ENCODE peak calls at places on chromosome 15, in eight cellular contexts. S is uterus; G is GM12878; U is BE2C; C is AG10803; Z is fibroblast of pulmonary artery; Q is astrocyte of the spinal cord; N is CD8-positive, alpha-beta T cell. M is an unnamed sample.
A peak's percentile ranks its signal among the peaks of the same experiment; 100 is the strongest.

GRCh38 chr15:73388256-73388781 is 19.6 kb upstream of the HCN4 start:
- DNase-seq in S (no peak), C (peak; percentile 50), Z (peak; percentile 75), N (no peak), Q (peak; percentile 32), G (no peak), U (no peak), M (no peak)

GRCh38 chr15:68693071-68693470 is 114.3 kb downstream of the CORO2B start:
- DNase-seq in G (no peak), S (no peak), C (peak; percentile 69), Z (no peak), N (no peak), U (no peak), Q (peak; percentile 29), M (no peak)

GRCh38 chr15:60799885-60800728 is 321.2 kb upstream of the ICE2 start:
- DNase-seq in G (no peak), Z (no peak), S (no peak), U (peak; percentile 53), Q (peak; percentile 48), N (no peak), C (peak; percentile 62), M (no peak)

GRCh38 chr15:41857316-41857715 is 18.7 kb downstream of the PLA2G4B start:
- DNase-seq in S (no peak), Q (no peak), G (no peak), U (no peak), Z (no peak), N (no peak), C (no peak), M (no peak)

GRCh38 chr15:92006186-92007028 is 152.9 kb downstream of the SLCO3A1 start:
- DNase-seq in N (no peak), U (no peak), G (no peak), Z (no peak), C (no peak), Q (no peak), S (no peak), M (no peak)

GRCh38 chr15:100905855-100906254 is 13.3 kb upstream of the LRRK1 start:
- DNase-seq in C (no peak), S (no peak), G (no peak), N (no peak), U (no peak), Q (no peak), Z (no peak), M (no peak)

GRCh38 chr15:40047413-40048154 is 8.6 kb upstream of the SRP14 start:
- DNase-seq in Q (peak; percentile 92), G (peak; percentile 86), U (peak; percentile 59), S (peak; percentile 60), Z (peak; percentile 79), C (peak; percentile 65), N (no peak), M (peak; percentile 82)

GRCh38 chr15:96273317-96274086 is 57.0 kb upstream of the NR2F2 start:
- DNase-seq in G (peak; percentile 25), S (no peak), Z (peak; percentile 92), N (no peak), Q (peak; percentile 98), C (peak; percentile 90), U (peak; percentile 27), M (no peak)

GRCh38 chr15:52464478-52464877 is 64.2 kb downstream of the MYO5A start:
- DNase-seq in U (no peak), S (no peak), C (no peak), Z (no peak), N (no peak), G (peak; percentile 90), Q (no peak), M (peak; percentile 82)

GRCh38 chr15:65558336-65558735 is 28.1 kb downstream of the HACD3 start:
- DNase-seq in G (no peak), S (no peak), C (peak; percentile 25), Q (peak; percentile 47), U (no peak), N (no peak), Z (peak; percentile 52), M (no peak)

GRCh38 chr15:68787609-68788264 is 33.0 kb downstream of the ANP32A start:
- DNase-seq in S (no peak), G (no peak), Q (no peak), C (no peak), U (no peak), N (no peak), Z (no peak), M (no peak)

GRCh38 chr15:98668566-98669308 is 20.4 kb downstream of the IGF1R start:
- DNase-seq in Z (peak; percentile 24), G (peak; percentile 38), N (no peak), Q (peak; percentile 50), C (peak; percentile 44), U (no peak), S (no peak), M (no peak)

GRCh38 chr15:100108346-100108745 is 233.4 kb downstream of the ADAMTS17 start:
- DNase-seq in S (no peak), Z (no peak), U (no peak), Q (no peak), N (no peak), C (no peak), G (no peak), M (no peak)

GRCh38 chr15:55007561-55007960 is 189.2 kb downstream of the RSL24D1 start:
- DNase-seq in Z (no peak), Q (no peak), C (no peak), S (no peak), G (no peak), N (no peak), U (no peak), M (no peak)

GRCh38 chr15:101126618-101127502 is 125.0 kb downstream of the CHSY1 start:
- DNase-seq in G (no peak), C (peak; percentile 85), U (peak; percentile 64), Z (peak; percentile 61), N (no peak), Q (peak; percentile 80), S (no peak), M (no peak)

GRCh38 chr15:90819390-90819789 is 49.0 kb upstream of the FURIN start:
- DNase-seq in Z (no peak), U (no peak), N (no peak), C (no peak), G (no peak), Q (no peak), S (no peak), M (no peak)

GRCh38 chr15:50996641-50997040 is 88.2 kb downstream of the AP4E1 start:
- DNase-seq in S (no peak), N (no peak), Q (peak; percentile 71), Z (peak; percentile 18), U (no peak), G (no peak), C (peak; percentile 58), M (no peak)

GRCh38 chr15:25408929-25409328 is 29.9 kb downstream of the UBE3A start:
- DNase-seq in G (no peak), S (no peak), C (no peak), Q (no peak), U (no peak), Z (no peak), N (no peak), M (no peak)

DNA sequence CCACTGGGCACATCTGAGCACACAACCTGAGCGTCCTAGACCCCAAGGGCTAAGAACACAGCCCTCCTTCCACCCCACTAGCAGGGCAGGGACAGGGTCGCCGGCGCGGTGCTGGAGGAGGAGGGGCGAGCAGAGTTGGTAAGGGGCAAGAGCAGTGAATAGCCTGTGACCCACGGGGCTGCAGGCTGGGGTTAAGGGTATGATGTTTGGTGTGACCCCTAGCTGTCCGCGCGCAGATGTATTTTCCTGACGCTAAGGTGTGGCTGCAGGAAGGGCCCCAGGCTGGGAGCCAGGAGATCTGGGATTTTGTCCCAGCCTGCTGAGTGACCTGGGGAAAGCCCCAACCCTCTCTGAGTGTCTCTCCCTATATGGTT is 1.3 kb upstream of the C15orf39 start:
- DNase-seq in G (no peak), U (no peak), S (no peak), Z (no peak), Q (no peak), N (no peak), C (no peak), M (no peak)
- H3K4me3 ChIP-seq in G (peak overlapping the region; percentile 83), U (no peak overlapping the region), S (no peak overlapping the region), Z (no peak overlapping the region), Q (no peak overlapping the region), N (no peak overlapping the region), C (no peak overlapping the region), M (peak overlapping the region; percentile 51)

GRCh38 chr15:58046467-58046866 is 19.0 kb downstream of the ALDH1A2 start:
- DNase-seq in U (no peak), Q (no peak), C (no peak), G (no peak), N (no peak), S (no peak), Z (peak; percentile 41), M (no peak)
- TF ChIP-seq CTCF in U (no peak), Q (no peak), C (no peak), G (no peak), N (no peak), S (no peak), Z (no peak), M (no peak)

GRCh38 chr15:77623878-77624524 is 8.7 kb downstream of the LINGO1 start:
- DNase-seq in G (no peak), Z (no peak), U (no peak), C (no peak), N (no peak), Q (no peak), S (no peak), M (no peak)
- H3K4me3 ChIP-seq in G (no peak overlapping the region), Z (no peak overlapping the region), U (no peak overlapping the region), C (no peak overlapping the region), N (no peak overlapping the region), Q (no peak overlapping the region), S (no peak overlapping the region), M (no peak overlapping the region)

DNA sequence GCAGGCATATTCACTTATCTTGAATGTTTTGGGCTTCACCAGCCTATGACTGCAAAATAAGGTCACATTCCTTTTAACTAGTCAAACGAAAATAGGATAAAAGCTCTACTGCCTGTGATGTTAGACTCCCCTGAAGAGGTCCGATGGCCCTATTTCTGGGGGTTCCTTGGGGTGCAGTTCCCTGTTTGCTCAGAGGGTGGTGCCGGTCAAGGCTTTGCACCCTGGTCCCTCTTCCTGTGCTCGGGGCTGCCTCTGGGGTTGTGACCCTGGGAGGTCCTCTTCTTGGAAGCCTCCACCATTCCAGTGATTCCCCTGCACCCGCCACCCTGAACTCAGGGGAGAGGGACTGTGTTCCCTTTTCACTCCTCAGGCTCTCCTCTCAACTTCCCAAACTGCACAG is 86.7 kb upstream of the ANKRD34C start:
- DNase-seq in U (no peak), N (no peak), S (no peak), G (no peak), C (no peak), Q (no peak), Z (no peak), M (no peak)
- TF ChIP-seq CTCF in U (peak; percentile 31), N (no peak), S (no peak), G (no peak), C (peak; percentile 9), Q (no peak), Z (peak; percentile 1), M (peak; percentile 37)

DNA sequence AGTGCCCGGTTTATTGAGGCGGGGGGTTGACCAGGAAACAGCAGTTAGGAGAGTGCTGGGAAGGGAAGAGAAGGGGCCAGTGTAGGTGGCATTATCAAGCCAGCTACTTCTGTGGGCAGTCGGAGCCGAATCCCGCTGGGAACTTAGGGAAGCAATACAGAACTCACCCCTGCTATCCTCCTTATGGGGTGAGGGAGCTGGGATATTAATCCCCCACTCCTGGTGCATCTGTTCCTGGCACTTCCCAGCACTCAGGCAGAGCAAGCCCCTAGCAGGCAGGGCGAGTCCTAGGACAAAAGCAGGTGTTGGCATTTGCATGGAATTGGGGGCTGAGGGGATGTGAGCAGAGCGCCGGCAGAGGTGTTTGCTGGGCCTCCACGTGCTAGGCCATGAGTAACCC is 48.6 kb downstream of the SMAD6 start:
- DNase-seq in C (no peak), N (no peak), S (no peak), U (no peak), Z (no peak), Q (no peak), G (no peak), M (no peak)
- H3K4me3 ChIP-seq in C (no peak overlapping the region), N (no peak overlapping the region), S (no peak overlapping the region), U (no peak overlapping the region), Z (no peak overlapping the region), Q (no peak overlapping the region), G (no peak overlapping the region), M (no peak overlapping the region)